ENCODE peak calls at places on chromosomes 12 and 14, in four cellular contexts. T is astrocyte of the hippocampus, X is D341Med, F is GM19239. G is an unnamed sample.

GRCh38 chr12:115398311-115398781 is 714.4 kb upstream of the TBX3 start:
- DNase-seq in T (no peak), X (no peak), F (no peak), G (no peak)

GRCh38 chr14:96268426-96269358 is 12.7 kb downstream of the BDKRB1 start:
- DNase-seq in T (peak), X (no peak), F (no peak), G (peak)

GRCh38 chr12:75658826-75659823 is 147.7 kb upstream of the KRR1 start:
- DNase-seq in T (peak), X (no peak), F (no peak), G (no peak)

GRCh38 chr12:55051197-55051920 is 31.6 kb downstream of the NEUROD4 start:
- DNase-seq in T (no peak), X (no peak), F (no peak), G (no peak)

GRCh38 chr14:52602131-52602530 is 49.5 kb downstream of the GPR137C start:
- DNase-seq in T (no peak), X (no peak), F (no peak), G (no peak)

GRCh38 chr12:94704452-94704871 is 54.1 kb upstream of the TMCC3 start:
- DNase-seq in T (peak), X (no peak), F (no peak), G (peak)

GRCh38 chr14:32022938-32023466 is 54.1 kb upstream of the ARHGAP5 start:
- DNase-seq in T (no peak), X (no peak), F (no peak), G (no peak)

GRCh38 chr12:754871-755562 is 2.6 kb downstream of the WNK1 start:
- DNase-seq in T (peak), X (peak), F (no peak), G (no peak)

GRCh38 chr12:132263061-132263360 is 66.4 kb downstream of the GALNT9 start:
- DNase-seq in T (no peak), X (no peak), F (no peak), G (no peak)

GRCh38 chr12:122899887-122900286 is 4.0 kb upstream of the VPS37B start:
- DNase-seq in T (no peak), X (no peak), F (no peak), G (no peak)

GRCh38 chr14:99348816-99349609 is 77.0 kb upstream of the BCL11B start:
- DNase-seq in T (no peak), X (peak), F (no peak), G (no peak)

GRCh38 chr14:57725399-57726077 is 140.4 kb downstream of the SLC35F4 start:
- DNase-seq in T (peak), X (no peak), F (no peak), G (peak)

GRCh38 chr14:54783660-54784015 is 119.0 kb downstream of the GCH1 start:
- DNase-seq in T (no peak), X (no peak), F (no peak), G (no peak)